ENCODE peak calls at places on chromosomes 2 and 18, in ten cellular contexts. L, Z, S, F, X, V, U, O, Y and H are unnamed samples.

GRCh38 chr2:216029416-216030129 is 16.2 kb upstream of the MREG start:
- DNase-seq in L (no peak), Z (no peak), S (no peak), F (no peak), X (no peak), V (no peak), U (no peak), O (no peak), Y (no peak), H (no peak)

GRCh38 chr2:75896779-75897366 is 186.2 kb upstream of the GCFC2 start:
- DNase-seq in L (peak), Z (peak), S (no peak), F (peak), X (no peak), V (no peak), U (no peak), O (no peak), Y (no peak), H (no peak)

GRCh38 chr2:207046642-207047213 is 107.4 kb downstream of the CPO start:
- DNase-seq in L (no peak), Z (peak), S (no peak), F (no peak), X (no peak), V (no peak), U (no peak), O (no peak), Y (no peak), H (no peak)

GRCh38 chr18:12476955-12477354 is 69.2 kb downstream of the PRELID3A start:
- DNase-seq in L (no peak), Z (no peak), S (no peak), F (no peak), X (no peak), V (no peak), U (no peak), O (no peak), Y (no peak), H (no peak)

GRCh38 chr2:44169155-44169898 is 652 bp downstream of the PPM1B start:
- DNase-seq in L (no peak), Z (peak), S (peak), F (peak), X (peak), V (no peak), U (no peak), O (peak), Y (peak), H (peak)

GRCh38 chr2:136017786-136018185 is 32.4 kb upstream of the DARS1 start:
- DNase-seq in L (no peak), Z (no peak), S (no peak), F (no peak), X (no peak), V (no peak), U (no peak), O (no peak), Y (no peak), H (no peak)

GRCh38 chr2:70214365-70214764 is 23.5 kb upstream of the C2orf42 start:
- DNase-seq in L (no peak), Z (no peak), S (no peak), F (no peak), X (no peak), V (no peak), U (no peak), O (no peak), Y (no peak), H (no peak)

GRCh38 chr2:212975333-212975732 is 176.1 kb downstream of the IKZF2 start:
- DNase-seq in L (no peak), Z (no peak), S (no peak), F (no peak), X (no peak), V (no peak), U (peak), O (no peak), Y (no peak), H (no peak)

GRCh38 chr2:105796131-105796638 is 51.5 kb downstream of the NCK2 start:
- DNase-seq in L (no peak), Z (no peak), S (no peak), F (no peak), X (no peak), V (no peak), U (no peak), O (no peak), Y (no peak), H (no peak)

GRCh38 chr2:146412625-146413024 is 1432.2 kb upstream of the ACVR2A start:
- DNase-seq in L (no peak), Z (peak), S (no peak), F (no peak), X (no peak), V (peak), U (no peak), O (no peak), Y (peak), H (no peak)

GRCh38 chr18:26741041-26741440 is 124.5 kb downstream of the AQP4 start:
- DNase-seq in L (no peak), Z (no peak), S (no peak), F (no peak), X (no peak), V (no peak), U (no peak), O (no peak), Y (no peak), H (no peak)

GRCh38 chr18:26746284-26747130 is 119.0 kb downstream of the AQP4 start:
- DNase-seq in L (no peak), Z (peak), S (no peak), F (no peak), X (no peak), V (no peak), U (no peak), O (no peak), Y (no peak), H (no peak)

GRCh38 chr18:26747131-26747475 is 118.4 kb downstream of the AQP4 start:
- DNase-seq in L (no peak), Z (peak), S (no peak), F (no peak), X (no peak), V (no peak), U (no peak), O (no peak), Y (no peak), H (no peak)

DNA sequence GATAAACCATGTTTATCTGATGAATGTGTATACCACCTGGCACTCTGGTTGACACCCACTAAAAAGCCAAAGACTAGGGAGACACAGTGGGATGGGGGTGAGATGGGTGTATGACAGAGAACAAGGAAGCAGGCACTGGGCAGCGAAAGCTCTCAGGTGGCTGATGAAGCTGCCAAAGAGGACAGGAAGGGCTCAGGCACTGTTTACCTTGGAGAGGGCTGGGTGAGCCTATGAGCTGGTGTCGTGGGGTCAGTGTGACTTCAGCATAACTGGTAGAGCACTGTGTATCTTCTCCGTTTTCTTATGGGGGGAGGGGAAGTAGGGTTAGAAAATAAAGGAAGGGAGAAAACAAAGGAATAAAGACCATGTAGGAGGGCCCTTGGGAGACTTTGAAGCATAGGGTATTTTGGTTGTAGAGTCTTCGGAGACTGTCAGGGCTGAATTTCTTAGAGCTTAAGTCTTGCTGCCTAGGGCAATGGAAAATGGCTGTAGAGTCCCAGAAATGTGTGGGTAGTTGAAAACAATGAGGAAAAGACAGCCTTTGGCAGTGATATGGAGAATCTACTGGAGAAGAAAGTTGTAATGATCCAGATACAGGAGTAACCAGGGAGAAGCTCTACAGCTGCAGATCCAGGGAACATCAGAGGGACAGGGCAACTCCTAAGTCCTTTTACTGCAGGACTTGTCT is 120.1 kb downstream of the AQP4 start:
- DNase-seq in L (no peak), Z (peak), S (no peak), F (peak), X (peak), V (no peak), U (no peak), O (peak), Y (no peak), H (no peak)
- TF ChIP-seq POLR2A in L (no peak), Z (no peak), S (no peak), F (no peak), X (no peak), V (no peak), U (no peak), O (no peak), Y (no peak), H (no peak)

DNA sequence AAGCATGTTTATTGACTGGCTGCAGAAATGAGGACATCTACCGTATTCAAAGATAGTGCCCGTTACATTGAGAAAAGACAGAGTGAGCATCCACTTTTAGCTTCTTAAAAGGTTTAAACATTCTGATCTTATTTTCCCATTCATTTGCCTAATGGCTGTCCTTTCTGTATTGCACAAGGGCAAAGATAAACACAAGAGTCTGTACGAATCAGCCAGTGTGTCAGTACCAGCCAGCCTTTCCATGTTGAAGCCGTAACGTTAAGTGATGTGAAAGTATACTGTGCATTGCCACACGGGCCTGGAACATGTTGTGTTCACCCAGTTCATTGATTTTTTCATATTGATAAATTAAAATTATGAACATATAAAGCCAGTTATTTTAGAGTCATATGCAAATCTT is 41.6 kb downstream of the TRAPPC12 start:
- DNase-seq in L (no peak), Z (no peak), S (no peak), F (no peak), X (no peak), V (no peak), U (no peak), O (no peak), Y (no peak), H (no peak)
- H3K27ac ChIP-seq in L (no peak), Z (no peak), S (no peak), F (no peak), X (no peak), V (no peak), U (no peak), O (no peak), Y (no peak), H (no peak)

DNA sequence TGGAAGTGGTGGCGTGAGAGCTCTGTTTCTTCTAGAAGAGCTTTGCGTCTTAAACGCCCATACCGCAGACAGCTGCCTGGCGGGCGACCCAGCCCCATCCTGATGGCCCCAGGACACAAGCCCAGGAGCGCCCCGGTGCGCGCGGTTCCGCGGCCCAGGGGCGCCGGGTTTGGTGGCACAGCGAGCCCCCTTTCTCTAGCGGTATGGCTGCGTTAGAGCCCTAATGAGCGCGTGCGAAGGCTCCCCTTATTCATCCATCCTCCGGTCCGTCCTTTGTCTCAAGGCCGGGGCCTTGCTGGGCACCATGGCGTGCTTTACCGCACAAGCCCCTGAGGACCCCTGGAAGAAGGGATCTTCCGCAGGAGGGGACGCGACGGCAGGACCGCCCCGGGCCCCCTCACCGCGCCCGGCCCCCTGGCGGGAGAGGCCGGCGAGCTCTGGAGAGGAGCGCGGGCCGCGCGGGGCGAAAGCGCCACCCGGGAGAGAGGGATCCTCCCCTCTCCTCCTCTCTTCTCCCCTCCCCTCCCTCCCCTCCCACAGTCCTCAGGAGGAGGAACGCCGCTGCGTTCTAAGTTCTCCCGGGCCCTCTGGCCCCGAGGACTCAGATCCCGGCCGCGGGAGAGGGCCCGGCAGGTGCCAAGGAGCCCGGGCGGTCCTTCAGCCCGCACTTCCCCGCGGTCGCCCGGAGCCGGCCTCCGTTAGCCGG is 626 bp upstream of the SLC1A4 start:
- DNase-seq in L (peak), Z (peak), S (peak), F (peak), X (peak), V (peak), U (peak), O (peak), Y (peak), H (peak)
- TF ChIP-seq POLR2A in L (peak), Z (peak), S (no peak), F (no peak), X (no peak), V (peak), U (peak), O (peak), Y (no peak), H (peak)

DNA sequence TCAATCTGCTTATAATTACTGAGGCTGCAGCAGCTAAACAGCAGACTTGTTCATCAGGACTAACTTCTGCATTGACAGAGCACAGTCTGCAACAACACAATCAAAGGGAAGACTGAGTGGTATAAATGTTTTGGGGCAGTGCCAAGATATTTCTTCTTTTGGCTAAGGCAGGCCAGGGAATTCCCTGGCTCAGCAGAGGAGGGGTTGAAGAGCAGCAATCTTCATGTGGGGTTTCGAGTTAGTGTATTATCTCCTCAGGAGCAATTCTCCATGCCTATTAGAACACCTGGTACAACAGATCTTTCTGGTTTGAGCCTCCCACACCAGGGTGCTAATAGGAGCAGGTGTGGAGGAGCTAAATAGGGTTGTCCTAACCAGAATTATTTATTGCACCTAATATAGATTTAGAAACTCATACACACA is 103.0 kb upstream of the STK17B start:
- DNase-seq in L (no peak), Z (no peak), S (no peak), F (no peak), X (no peak), V (no peak), U (peak), O (peak), Y (no peak), H (no peak)
- H3K27ac ChIP-seq in L (no peak), Z (peak), S (peak), F (no peak), X (no peak), V (peak), U (no peak), O (no peak), Y (no peak), H (no peak)

DNA sequence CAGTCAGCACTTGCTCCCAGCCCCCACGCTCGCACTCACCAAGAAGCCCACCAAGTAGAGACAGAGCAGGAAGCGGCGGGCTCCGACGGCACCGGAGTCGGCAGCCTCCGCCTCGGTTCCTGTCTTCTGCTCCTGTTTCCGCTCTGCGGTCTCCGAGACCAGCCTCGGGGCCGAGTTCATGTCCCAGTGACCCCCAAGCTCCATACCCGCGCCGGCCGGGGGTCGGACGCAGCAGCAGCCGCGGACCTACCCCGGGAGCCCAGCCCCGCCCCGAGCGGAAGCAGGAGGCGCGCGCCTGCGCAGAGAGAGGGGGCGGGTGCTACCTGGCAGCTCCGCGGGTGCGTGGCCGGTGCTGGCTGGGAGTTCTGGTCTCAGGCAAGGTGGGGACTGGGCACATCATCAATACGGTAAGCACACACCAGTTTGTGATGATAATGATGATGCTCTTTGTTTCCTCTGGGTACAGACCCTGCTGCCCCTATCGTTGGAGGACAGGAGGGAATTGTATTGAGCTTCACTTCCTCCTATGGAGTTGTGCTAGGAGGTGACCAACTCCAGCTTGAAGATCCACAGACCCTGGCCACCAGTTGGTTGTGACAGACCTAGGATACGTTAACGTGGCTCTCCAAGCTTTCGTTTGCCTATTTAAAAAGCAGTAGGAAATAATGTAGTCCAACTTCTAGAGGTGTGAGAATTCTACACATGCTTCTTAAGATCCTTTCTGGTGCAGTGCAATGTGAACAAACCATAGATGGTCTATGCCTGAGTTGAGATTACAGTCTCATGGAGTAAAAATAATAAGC is 25.0 kb upstream of the TMEM182 start:
- DNase-seq in L (peak), Z (peak), S (peak), F (peak), X (peak), V (peak), U (peak), O (peak), Y (peak), H (peak)
- TF ChIP-seq POLR2A in L (peak), Z (peak), S (no peak), F (no peak), X (peak), V (peak), U (peak), O (peak), Y (no peak), H (peak)